ENCODE peak calls at places on chromosome 2, in nine cellular contexts. Y is colonic mucosa; G is kidney epithelial cell; I is epithelial cell of esophagus; D is foreskin fibroblast; H is GM23248; N is CD4-positive, alpha-beta memory T cell; Q is fibroblast of lung; X is thoracic aorta. O is an unnamed sample.

GRCh38 chr2:177651833-177652232 is 259.3 kb downstream of the AGPS start:
- DNase-seq in Y (no peak), G (no peak), I (no peak), D (no peak), H (no peak), N (no peak), Q (no peak), X (no peak), O (no peak)

GRCh38 chr2:2095360-2096093 is 235.5 kb downstream of the MYT1L start:
- DNase-seq in Y (no peak), G (no peak), I (no peak), D (no peak), H (no peak), N (no peak), Q (no peak), X (no peak), O (no peak)

GRCh38 chr2:184304006-184304405 is 294.3 kb upstream of the ZNF804A start:
- DNase-seq in Y (no peak), G (no peak), I (no peak), D (no peak), H (no peak), N (no peak), Q (peak), X (no peak), O (no peak)

GRCh38 chr2:127407091-127407490 is 11.1 kb upstream of the PROC start:
- DNase-seq in Y (no peak), G (no peak), I (no peak), D (no peak), H (no peak), N (no peak), Q (no peak), X (no peak), O (no peak)

GRCh38 chr2:10252651-10253050 is 50.1 kb upstream of the HPCAL1 start:
- DNase-seq in Y (no peak), G (no peak), I (no peak), D (no peak), H (no peak), N (no peak), Q (no peak), X (no peak), O (no peak)

GRCh38 chr2:234341332-234341985 is 155.4 kb downstream of the ARL4C start:
- DNase-seq in Y (no peak), G (no peak), I (no peak), D (peak), H (peak), N (no peak), Q (peak), X (no peak), O (no peak)

GRCh38 chr2:129240061-129240460 is 739.4 kb upstream of the RAB6C start:
- DNase-seq in Y (no peak), G (no peak), I (no peak), D (no peak), H (no peak), N (no peak), Q (no peak), X (no peak), O (no peak)

GRCh38 chr2:101251844-101252407 is 760 bp upstream of the CNOT11 start:
- DNase-seq in Y (peak), G (no peak), I (peak), D (no peak), H (no peak), N (peak), Q (no peak), X (no peak), O (no peak)

GRCh38 chr2:66240284-66240683 is 194.6 kb upstream of the MEIS1 start:
- DNase-seq in Y (no peak), G (no peak), I (no peak), D (no peak), H (peak), N (no peak), Q (no peak), X (no peak), O (no peak)

GRCh38 chr2:20231632-20232031 is 6.7 kb upstream of the SDC1 start:
- DNase-seq in Y (peak), G (peak), I (peak), D (peak), H (peak), N (no peak), Q (peak), X (no peak), O (peak)

GRCh38 chr2:149399934-149400615 is 69.7 kb downstream of the LYPD6 start:
- DNase-seq in Y (no peak), G (no peak), I (no peak), D (no peak), H (no peak), N (no peak), Q (no peak), X (no peak), O (no peak)

GRCh38 chr2:56522605-56523089 is 338.9 kb downstream of the CCDC85A start:
- DNase-seq in Y (no peak), G (peak), I (peak), D (peak), H (peak), N (no peak), Q (peak), X (no peak), O (peak)

GRCh38 chr2:7880561-7880960 is 801.3 kb upstream of the ID2 start:
- DNase-seq in Y (no peak), G (no peak), I (no peak), D (no peak), H (peak), N (no peak), Q (peak), X (no peak), O (no peak)

GRCh38 chr2:127358044-127358443 is 29.7 kb downstream of the MAP3K2 start:
- DNase-seq in Y (no peak), G (no peak), I (no peak), D (no peak), H (no peak), N (no peak), Q (peak), X (no peak), O (no peak)

GRCh38 chr2:27992787-27993747 is 102.5 kb downstream of the BABAM2 start:
- DNase-seq in Y (no peak), G (peak), I (peak), D (peak), H (peak), N (no peak), Q (peak), X (no peak), O (peak)

GRCh38 chr2:233803292-233803911 is 25.3 kb downstream of the MROH2A start:
- DNase-seq in Y (peak), G (no peak), I (no peak), D (no peak), H (no peak), N (no peak), Q (no peak), X (no peak), O (no peak)

GRCh38 chr2:5242751-5243150 is 449.4 kb upstream of the SOX11 start:
- DNase-seq in Y (no peak), G (no peak), I (no peak), D (no peak), H (no peak), N (no peak), Q (no peak), X (no peak), O (no peak)

GRCh38 chr2:41836944-41837343 is 210.9 kb upstream of the PKDCC start:
- DNase-seq in Y (peak), G (no peak), I (peak), D (peak), H (peak), N (peak), Q (peak), X (no peak), O (peak)

GRCh38 chr2:68946117-68946516 is 6.6 kb downstream of the GKN2 start:
- DNase-seq in Y (no peak), G (no peak), I (no peak), D (no peak), H (no peak), N (no peak), Q (no peak), X (no peak), O (no peak)

GRCh38 chr2:7146151-7146550 is 228.9 kb downstream of the RNF144A start:
- DNase-seq in Y (no peak), G (no peak), I (no peak), D (no peak), H (no peak), N (no peak), Q (no peak), X (no peak), O (no peak)

GRCh38 chr2:11796190-11797171 is 50.0 kb downstream of the LPIN1 start:
- DNase-seq in Y (no peak), G (no peak), I (no peak), D (peak), H (peak), N (no peak), Q (no peak), X (no peak), O (no peak)

GRCh38 chr2:235504459-235505200 is 10.8 kb downstream of the AGAP1 start:
- DNase-seq in Y (no peak), G (no peak), I (no peak), D (peak), H (no peak), N (no peak), Q (no peak), X (no peak), O (no peak)

GRCh38 chr2:109081374-109081773 is 47.6 kb upstream of the SH3RF3 start:
- DNase-seq in Y (no peak), G (no peak), I (no peak), D (no peak), H (no peak), N (no peak), Q (no peak), X (no peak), O (no peak)

GRCh38 chr2:152411154-152411553 is 76.2 kb downstream of the FMNL2 start:
- DNase-seq in Y (no peak), G (no peak), I (peak), D (no peak), H (no peak), N (no peak), Q (no peak), X (no peak), O (no peak)

GRCh38 chr2:102258025-102258385 is 53.4 kb upstream of the IL1RL1 start:
- DNase-seq in Y (no peak), G (no peak), I (no peak), D (no peak), H (no peak), N (no peak), Q (no peak), X (no peak), O (no peak)

GRCh38 chr2:237962432-237963084 is 4.3 kb upstream of the UBE2F start:
- DNase-seq in Y (no peak), G (no peak), I (peak), D (no peak), H (no peak), N (no peak), Q (no peak), X (no peak), O (no peak)

DNA sequence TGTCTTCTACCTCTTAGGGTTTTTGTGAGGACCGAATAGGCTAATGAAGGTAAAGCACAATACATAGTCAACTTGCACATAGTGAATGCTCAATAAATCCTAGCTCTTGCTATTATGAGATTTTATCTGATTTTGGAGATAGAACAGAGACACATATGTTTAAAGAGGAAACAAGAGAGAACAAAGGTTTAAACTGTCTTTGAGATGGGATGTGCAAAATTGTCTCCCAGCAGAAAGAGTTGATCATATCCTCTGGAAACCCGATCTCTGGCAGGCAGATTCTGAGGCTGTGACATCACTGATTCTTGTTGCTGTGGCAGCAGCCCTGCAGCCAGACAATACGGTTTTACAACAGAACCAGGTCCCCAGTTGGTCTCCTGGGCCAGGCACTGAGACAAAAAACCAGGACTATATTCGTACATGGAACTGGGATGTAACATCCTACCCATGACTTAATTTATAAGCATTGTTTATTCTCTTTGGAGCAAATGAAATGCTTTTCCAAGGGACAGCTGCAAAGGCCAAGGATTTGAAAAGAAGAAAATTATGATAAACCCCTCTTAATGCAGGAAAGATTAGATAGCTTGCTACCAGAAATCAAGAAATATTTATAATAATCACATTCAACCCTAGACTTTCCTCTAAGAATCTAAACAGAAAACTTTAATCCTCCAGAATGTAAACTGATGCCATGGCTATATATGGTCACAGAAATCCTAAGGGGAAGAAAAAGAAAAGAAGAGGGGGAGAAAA is 80.2 kb downstream of the SLC8A1 start:
- DNase-seq in Y (peak), G (peak), I (peak), D (peak), H (peak), N (no peak), Q (peak), X (peak), O (peak)
- H3K4me3 ChIP-seq in Y (no peak), G (no peak), I (no peak), D (no peak), H (peak), N (no peak), Q (no peak), X (no peak), O (no peak)

GRCh38 chr2:24787532-24787931 is 5.7 kb downstream of the PTRHD1 start:
- DNase-seq in Y (no peak), G (no peak), I (no peak), D (no peak), H (no peak), N (no peak), Q (no peak), X (no peak), O (no peak)

GRCh38 chr2:24792874-24793751 is at the start of the genes CENPO and PTRHD1:
- DNase-seq in Y (peak), G (peak), I (peak), D (peak), H (peak), N (peak), Q (peak), X (peak), O (peak)

GRCh38 chr2:24793752-24794477 is 690 bp downstream of the CENPO start:
- DNase-seq in Y (peak), G (peak), I (peak), D (peak), H (peak), N (no peak), Q (peak), X (no peak), O (peak)

GRCh38 chr2:24792542-24792873 is 683 bp downstream of the PTRHD1 start:
- DNase-seq in Y (no peak), G (no peak), I (no peak), D (no peak), H (no peak), N (no peak), Q (no peak), X (no peak), O (no peak)

DNA sequence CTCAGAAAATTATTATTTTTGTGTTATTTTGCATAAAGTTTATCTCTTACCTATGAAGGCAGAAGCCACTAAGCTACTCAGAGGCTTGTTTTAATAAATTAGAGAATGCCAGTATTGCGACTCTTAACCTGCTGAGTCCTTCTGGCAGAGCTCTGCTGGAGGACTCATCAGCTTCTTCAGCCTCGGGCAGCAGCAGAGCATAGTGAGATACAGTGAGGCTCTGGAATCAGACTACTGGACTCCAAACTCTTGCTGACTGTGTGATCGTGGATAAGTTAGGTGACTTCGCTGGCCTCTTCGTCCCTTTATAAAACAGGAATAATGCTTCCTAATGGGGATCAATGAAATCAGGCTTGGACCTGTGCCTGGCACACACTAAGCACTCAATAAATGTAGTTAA is 1.7 kb downstream of the PTRHD1 start:
- DNase-seq in Y (no peak), G (no peak), I (no peak), D (no peak), H (peak), N (no peak), Q (no peak), X (no peak), O (no peak)
- H3K4me3 ChIP-seq in Y (no peak), G (no peak), I (no peak), D (no peak), H (no peak), N (no peak), Q (no peak), X (no peak), O (no peak)

GRCh38 chr2:21676056-21676455 is 552.3 kb downstream of the TDRD15 start:
- DNase-seq in Y (no peak), G (no peak), I (no peak), D (no peak), H (no peak), N (no peak), Q (no peak), X (no peak), O (no peak)
- H3K4me3 ChIP-seq in Y (no peak), G (no peak), I (no peak), D (no peak), H (no peak), N (no peak), Q (no peak), X (no peak), O (no peak)

DNA sequence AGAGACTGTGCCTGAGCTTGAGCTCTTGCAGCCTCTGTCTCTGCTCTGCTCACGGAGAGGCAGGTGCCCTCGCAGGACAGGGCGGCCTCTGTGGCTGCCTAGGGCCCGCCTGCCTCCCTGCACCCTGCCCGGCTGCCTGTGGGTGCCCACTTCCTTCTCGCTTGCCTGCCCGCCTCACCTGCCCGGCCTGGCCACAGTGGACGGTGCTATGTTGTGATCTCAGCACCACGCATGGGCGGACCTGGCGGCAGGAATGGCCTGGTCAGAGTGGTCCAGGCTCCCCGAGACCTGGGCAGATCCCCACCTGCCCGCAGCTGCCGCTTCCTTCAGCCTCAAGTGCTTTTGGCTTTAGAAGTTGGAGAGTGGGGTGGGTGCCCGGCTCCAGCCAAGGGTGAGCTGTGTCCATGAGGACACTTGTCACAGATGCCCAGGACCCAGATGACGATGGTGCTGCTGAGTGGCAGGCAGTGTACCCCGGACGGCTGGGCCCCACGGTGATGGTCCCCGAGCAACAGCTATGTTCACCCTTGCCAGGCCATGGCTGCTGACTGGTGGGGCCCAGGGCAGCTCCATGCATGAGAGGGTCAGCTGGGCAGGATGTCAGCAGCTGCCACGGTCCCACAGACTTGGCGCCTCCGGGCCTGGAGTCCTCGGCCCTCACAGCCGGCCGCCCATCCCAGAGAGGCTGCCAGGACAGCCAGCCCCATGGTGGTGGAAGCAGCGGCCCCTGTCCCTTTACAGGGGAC is 25.3 kb downstream of the RTP5 start:
- DNase-seq in Y (no peak), G (no peak), I (no peak), D (no peak), H (no peak), N (no peak), Q (no peak), X (no peak), O (no peak)
- H3K4me3 ChIP-seq in Y (no peak), G (no peak), I (no peak), D (no peak), H (no peak), N (no peak), Q (no peak), X (no peak), O (no peak)

GRCh38 chr2:207184348-207184747 is 18.6 kb upstream of the KLF7 start:
- DNase-seq in Y (no peak), G (no peak), I (peak), D (peak), H (peak), N (no peak), Q (peak), X (no peak), O (peak)
- H3K4me3 ChIP-seq in Y (no peak), G (no peak), I (no peak), D (no peak), H (no peak), N (no peak), Q (no peak), X (no peak), O (no peak)

DNA sequence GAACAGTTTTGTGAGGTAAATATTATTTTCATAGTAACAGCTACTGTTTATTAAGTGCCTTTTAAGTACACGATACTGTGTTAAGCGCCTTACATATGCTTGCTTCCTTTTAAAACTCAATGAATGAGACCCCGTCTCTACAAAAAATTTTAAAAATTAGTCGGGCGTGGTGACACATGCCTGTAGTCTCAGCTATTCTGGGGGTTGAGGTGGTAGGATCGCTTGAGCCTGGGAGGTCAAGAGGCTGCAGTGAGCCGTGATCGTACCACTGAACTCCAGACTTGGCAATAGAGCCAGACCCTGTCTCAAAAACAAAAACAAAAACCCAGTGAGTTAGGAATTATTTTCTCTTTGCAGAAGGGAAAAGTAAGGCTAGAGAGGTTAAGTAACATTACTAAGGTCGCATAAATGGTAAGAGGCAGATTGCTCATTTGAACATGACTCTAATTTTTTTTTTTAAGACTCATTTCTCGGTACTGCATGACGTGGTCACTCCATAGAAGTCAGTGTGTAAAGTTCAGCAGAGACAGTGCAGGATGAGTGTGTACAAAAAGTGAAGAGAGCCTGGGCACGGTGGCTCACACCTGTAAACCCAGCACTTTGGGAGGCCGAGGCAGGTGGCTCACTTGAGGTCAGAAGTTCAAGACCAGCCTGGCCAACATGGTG is 1.1 kb downstream of the METAP1D start:
- DNase-seq in Y (no peak), G (no peak), I (no peak), D (no peak), H (peak), N (no peak), Q (no peak), X (no peak), O (no peak)
- H3K4me3 ChIP-seq in Y (no peak), G (no peak), I (peak), D (peak), H (peak), N (no peak), Q (peak), X (peak), O (peak)

O was measured in MG63.